ENCODE peak calls at places on chromosomes 5 and 9, in eight cellular contexts. E is epithelial cell of proximal tubule; S is thyroid gland; I is progenitor cell of endocrine pancreas; C is CD8-positive, alpha-beta T cell; T is astrocyte of the spinal cord; D is GM10248; Q is uterus. P is an unnamed sample.

GRCh38 chr9:130868230-130868629 is 28.4 kb downstream of the QRFP start:
- DNase-seq in S (no peak), T (peak; percentile 55), E (no peak), I (no peak), D (no peak), C (no peak), Q (no peak), P (no peak)

GRCh38 chr9:132943677-132944293 is 631 bp downstream of the TSC1 start:
- DNase-seq in D (no peak), I (no peak), C (peak; percentile 8), E (no peak), T (no peak), S (no peak), Q (no peak), P (no peak)

GRCh38 chr9:115694014-115694413 is 459.6 kb upstream of the PAPPA start:
- DNase-seq in Q (no peak), S (no peak), I (no peak), D (no peak), E (peak; percentile 82), C (no peak), T (peak; percentile 82), P (no peak)

GRCh38 chr9:76691761-76692313 is 72.4 kb upstream of the PCA3 start:
- DNase-seq in D (no peak), C (no peak), E (no peak), Q (no peak), I (no peak), T (peak; percentile 22), S (no peak), P (no peak)

GRCh38 chr9:107455461-107456155 is 34.0 kb downstream of the KLF4 start:
- DNase-seq in I (no peak), S (no peak), T (no peak), Q (no peak), D (no peak), E (no peak), C (no peak), P (no peak)

GRCh38 chr5:154444559-154445421 is 1.0 kb upstream of the SAP30L start:
- DNase-seq in Q (no peak), D (peak; percentile 40), I (no peak), S (peak; percentile 18), E (no peak), T (no peak), C (peak; percentile 15), P (peak; percentile 8)

GRCh38 chr5:11588803-11589202 is 315.4 kb downstream of the CTNND2 start:
- DNase-seq in E (no peak), D (no peak), T (peak; percentile 23), I (no peak), S (no peak), C (no peak), Q (no peak), P (peak; percentile 33)

GRCh38 chr5:4108690-4109089 is 513.1 kb downstream of the IRX1 start:
- DNase-seq in D (no peak), S (no peak), C (no peak), E (no peak), I (no peak), Q (no peak), T (no peak), P (no peak)

GRCh38 chr9:131400627-131401026 is 6.7 kb downstream of the PRRC2B start:
- DNase-seq in D (no peak), Q (no peak), T (no peak), S (no peak), E (no peak), C (no peak), I (no peak), P (no peak)

GRCh38 chr5:75567710-75568109 is 43.5 kb upstream of the ANKDD1B start:
- DNase-seq in S (no peak), E (peak; percentile 7), I (no peak), C (no peak), D (peak; percentile 27), T (peak; percentile 64), Q (no peak), P (no peak)

GRCh38 chr5:80172067-80172690 is 83.7 kb downstream of the SERINC5 start:
- DNase-seq in C (no peak), I (no peak), D (no peak), Q (no peak), S (no peak), T (no peak), E (no peak), P (no peak)

GRCh38 chr9:12813960-12814876 is 39.4 kb downstream of the LURAP1L start:
- DNase-seq in T (peak; percentile 99), E (peak; percentile 100), I (no peak), C (no peak), D (no peak), S (peak; percentile 8), Q (peak; percentile 41), P (no peak)

GRCh38 chr9:129333613-129333960 is 155.5 kb upstream of the IER5L start:
- DNase-seq in E (no peak), T (no peak), C (no peak), I (no peak), Q (no peak), D (no peak), S (peak; percentile 60), P (no peak)

GRCh38 chr5:73528248-73528647 is 30.0 kb downstream of the BTF3 start:
- DNase-seq in E (no peak), D (no peak), C (no peak), I (no peak), S (no peak), Q (no peak), T (no peak), P (no peak)

GRCh38 chr9:135819905-135820304 is 87.4 kb downstream of the CAMSAP1 start:
- DNase-seq in S (no peak), Q (no peak), E (no peak), T (no peak), I (no peak), C (no peak), D (no peak), P (no peak)
- TF ChIP-seq CTCF in S (no peak), Q (no peak), E (no peak), T (no peak), I (no peak), C (no peak), D (no peak), P (peak; percentile 20)

DNA sequence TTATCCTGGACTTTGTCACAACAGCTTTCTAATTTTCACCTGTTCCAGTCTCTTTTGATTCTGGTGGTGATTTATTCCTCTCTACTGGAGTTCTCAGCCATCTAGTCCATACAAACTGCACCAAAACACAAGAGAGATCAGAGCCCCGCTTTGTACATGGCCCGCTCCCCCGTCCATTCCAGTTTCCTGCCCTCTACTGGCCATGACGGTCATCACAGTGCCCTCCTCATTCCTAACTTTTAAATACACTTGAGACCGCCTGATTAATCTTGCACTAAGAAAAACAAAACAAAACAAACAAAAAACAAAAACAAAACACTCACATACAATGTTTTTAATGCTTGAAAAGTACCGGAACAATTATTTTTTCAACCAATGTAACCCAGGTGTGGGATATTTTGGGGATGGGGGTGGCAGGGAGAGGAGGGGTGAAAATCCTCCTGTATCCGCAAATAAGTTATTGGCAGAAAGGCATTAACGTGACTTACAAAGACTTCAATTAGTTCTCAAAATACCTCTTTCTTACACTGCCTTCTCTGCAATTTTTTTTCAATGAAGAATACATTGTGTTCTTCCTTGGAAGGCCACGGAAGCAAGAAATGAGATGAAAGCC is 84.8 kb upstream of the PAM start:
- DNase-seq in C (no peak), T (no peak), S (peak; percentile 16), E (no peak), D (peak; percentile 38), I (no peak), Q (no peak), P (peak; percentile 49)
- TF ChIP-seq CTCF in C (no peak), T (peak; percentile 64), S (peak; percentile 20), E (peak; percentile 91), D (peak; percentile 43), I (peak; percentile 62), Q (no peak), P (peak; percentile 75)

DNA sequence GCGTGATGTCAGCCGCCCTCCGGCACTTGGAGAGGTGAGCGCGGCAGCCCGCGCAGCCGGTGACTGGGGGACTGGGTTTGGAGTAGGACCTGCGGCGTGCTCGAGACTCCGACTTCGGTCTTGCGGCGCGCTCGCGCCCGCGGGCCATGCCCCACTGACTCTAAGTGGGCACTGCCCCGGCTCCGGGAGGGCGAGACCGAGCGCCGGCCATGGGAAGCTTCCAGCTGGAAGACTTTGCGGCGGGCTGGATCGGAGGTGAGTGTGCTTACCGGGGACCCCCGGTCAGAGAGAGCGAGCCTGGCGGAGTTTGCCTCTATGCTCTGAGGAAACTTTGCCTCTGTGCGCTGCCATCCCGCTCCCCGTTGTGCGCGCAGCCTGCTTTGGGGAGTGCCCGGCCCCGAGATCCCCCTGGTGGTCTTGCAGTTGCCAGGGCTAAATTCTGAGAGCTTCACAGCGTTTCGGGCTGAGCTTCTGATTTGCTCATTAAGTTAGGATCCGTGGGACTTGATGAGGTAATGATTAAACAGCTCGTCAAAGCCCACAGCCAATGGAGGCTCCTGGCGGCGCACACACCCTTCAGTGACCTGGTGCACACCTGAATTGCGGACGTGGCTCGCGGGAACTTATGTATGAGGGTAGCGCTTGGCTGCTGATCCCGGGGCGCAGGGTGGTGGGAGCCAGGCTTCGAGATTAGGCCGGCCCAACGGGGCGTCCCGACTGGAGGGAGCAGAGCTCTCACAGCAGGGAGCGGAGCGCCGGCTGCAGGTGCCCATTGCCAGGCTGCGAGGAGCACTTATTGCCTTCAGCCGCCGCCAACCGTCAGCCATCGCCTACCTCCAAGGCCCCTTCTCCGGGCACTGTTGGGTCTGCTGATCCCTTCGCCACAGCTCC is at the start of gene SLC25A48:
- DNase-seq in I (peak; percentile 76), T (no peak), S (peak; percentile 68), E (peak; percentile 7), Q (no peak), C (no peak), D (peak; percentile 68), P (peak; percentile 65)
- TF ChIP-seq CTCF in I (peak; percentile 79), T (no peak), S (no peak), E (peak; percentile 63), Q (no peak), C (no peak), D (no peak), P (peak; percentile 77)

GRCh38 chr5:103522586-103522985 is 40.0 kb downstream of the NUDT12 start:
- DNase-seq in T (no peak), D (no peak), C (no peak), S (peak; percentile 18), I (no peak), Q (no peak), E (no peak), P (no peak)

GRCh38 chr5:103525366-103525765 is 37.2 kb downstream of the NUDT12 start:
- DNase-seq in T (no peak), I (no peak), C (no peak), D (no peak), S (no peak), E (no peak), Q (no peak), P (no peak)

GRCh38 chr5:103514381-103514780 is 48.2 kb downstream of the NUDT12 start:
- DNase-seq in Q (no peak), S (no peak), E (no peak), C (no peak), D (no peak), T (no peak), I (no peak), P (no peak)

GRCh38 chr5:103523319-103523718 is 39.3 kb downstream of the NUDT12 start:
- DNase-seq in I (no peak), D (no peak), E (no peak), S (no peak), T (no peak), C (no peak), Q (no peak), P (no peak)

DNA sequence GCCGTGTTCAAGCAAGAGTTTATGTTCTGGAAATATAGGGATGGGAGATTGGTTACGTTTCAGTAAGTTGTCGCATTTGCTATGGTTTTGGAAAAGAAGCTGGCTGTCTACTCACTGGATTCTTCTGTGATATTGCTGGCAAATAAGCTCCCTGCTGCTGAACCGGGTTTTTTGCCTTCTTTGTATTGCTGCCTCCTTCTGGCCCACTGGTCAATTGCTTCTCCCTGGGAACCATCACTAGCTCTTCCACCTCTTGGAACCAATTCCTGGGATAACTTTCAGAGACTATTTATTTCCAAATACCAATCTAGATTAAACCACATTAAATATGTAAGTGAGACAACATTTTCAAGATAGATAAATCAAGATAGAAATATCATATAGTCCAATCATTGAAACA is 43.0 kb downstream of the NUDT12 start:
- DNase-seq in I (no peak), C (no peak), T (no peak), E (no peak), D (no peak), Q (no peak), S (no peak), P (no peak)
- TF ChIP-seq CTCF in I (peak; percentile 34), C (no peak), T (peak; percentile 33), E (peak; percentile 68), D (no peak), Q (no peak), S (no peak), P (peak; percentile 49)

P was measured in neural crest cell.